ENCODE peak calls at places on chromosomes 6 and 20, in nine cellular contexts. Z is WTC11; C is glutamatergic neuron; B is HS-27A; T is NCI-H2171; D is uterus; U is RWPE1; O is stimulated activated CD8-positive, alpha-beta memory T cell treated with anti-CD3 and anti-CD28 coated beads, Interleukin-7, amount 100 ng/mL, for 4 hours; P is T-cell. I is an unnamed sample.

GRCh38 chr20:22052025-22052527 is 346.6 kb downstream of the PAX1 start:
- DNase-seq in Z (no peak), C (no peak), B (no peak), T (no peak), D (no peak), U (no peak), O (no peak), P (no peak), I (no peak)

GRCh38 chr6:72849346-72849745 is 227.5 kb downstream of the KCNQ5 start:
- DNase-seq in Z (no peak), C (no peak), B (no peak), T (no peak), D (no peak), U (no peak), O (no peak), P (no peak), I (no peak)

GRCh38 chr20:54149765-54150264 is 24.0 kb downstream of the CYP24A1 start:
- DNase-seq in Z (no peak), C (no peak), B (no peak), T (no peak), D (no peak), U (no peak), O (no peak), P (no peak), I (no peak)

GRCh38 chr20:11054266-11055025 is 380.6 kb upstream of the JAG1 start:
- DNase-seq in Z (no peak), C (no peak), B (no peak), T (no peak), D (no peak), U (no peak), O (no peak), P (no peak), I (no peak)

GRCh38 chr20:7161690-7162089 is 394.2 kb downstream of the BMP2 start:
- DNase-seq in Z (peak; percentile 18), C (no peak), B (no peak), T (no peak), D (no peak), U (peak; percentile 17), O (no peak), P (no peak), I (peak; percentile 4)

GRCh38 chr6:2877057-2877882 is 25.8 kb downstream of the SERPINB9 start:
- DNase-seq in Z (no peak), C (no peak), B (no peak), T (no peak), D (peak; percentile 55), U (peak; percentile 69), O (no peak), P (no peak), I (no peak)

GRCh38 chr20:43416591-43417228 is 41.0 kb upstream of the SRSF6 start:
- DNase-seq in Z (no peak), C (no peak), B (no peak), T (no peak), D (no peak), U (no peak), O (no peak), P (no peak), I (no peak)

GRCh38 chr20:59836768-59837167 is 96.7 kb downstream of the SYCP2 start:
- DNase-seq in Z (no peak), C (no peak), B (no peak), T (peak; percentile 63), D (no peak), U (no peak), O (no peak), P (no peak), I (peak; percentile 59)

GRCh38 chr20:46894971-46895905 is 595 bp downstream of the EYA2 start:
- DNase-seq in Z (peak; percentile 32), C (peak; percentile 49), B (no peak), T (peak; percentile 53), D (no peak), U (no peak), O (no peak), P (no peak), I (no peak)

GRCh38 chr20:12173333-12173732 is 255.6 kb downstream of the BTBD3 start:
- DNase-seq in Z (no peak), C (no peak), B (no peak), T (no peak), D (no peak), U (no peak), O (no peak), P (no peak), I (peak; percentile 65)

GRCh38 chr20:944148-944547 is 28.0 kb upstream of the ANGPT4 start:
- DNase-seq in Z (no peak), C (no peak), B (no peak), T (no peak), D (no peak), U (no peak), O (no peak), P (no peak), I (no peak)

GRCh38 chr6:100466410-100467143 is 1.9 kb upstream of the SIM1 start:
- DNase-seq in Z (no peak), C (no peak), B (no peak), T (no peak), D (no peak), U (no peak), O (no peak), P (no peak), I (no peak)

GRCh38 chr6:139939189-139939979 is 564.9 kb upstream of the CITED2 start:
- DNase-seq in Z (no peak), C (no peak), B (no peak), T (no peak), D (no peak), U (no peak), O (no peak), P (no peak), I (peak; percentile 10)

GRCh38 chr20:57888591-57888990 is 178.8 kb upstream of the PMEPA1 start:
- DNase-seq in Z (no peak), C (no peak), B (no peak), T (no peak), D (no peak), U (no peak), O (no peak), P (no peak), I (no peak)

GRCh38 chr6:117547688-117548621 is 54.4 kb downstream of the GOPC start:
- DNase-seq in Z (peak; percentile 79), C (peak; percentile 57), B (no peak), T (peak; percentile 79), D (peak; percentile 27), U (no peak), O (peak; percentile 46), P (peak; percentile 41), I (peak; percentile 33)

GRCh38 chr20:8523684-8524083 is 391.6 kb downstream of the PLCB1 start:
- DNase-seq in Z (peak; percentile 14), C (no peak), B (no peak), T (no peak), D (no peak), U (no peak), O (no peak), P (no peak), I (no peak)

GRCh38 chr20:35954907-35955251 is 577 bp upstream of the SCAND1 start:
- DNase-seq in Z (no peak), C (no peak), B (peak; percentile 27), T (no peak), D (no peak), U (peak; percentile 67), O (no peak), P (no peak), I (peak; percentile 60)

GRCh38 chr20:29497261-29497671 is 1760.2 kb upstream of the DEFB115 start:
- DNase-seq in Z (no peak), C (no peak), B (peak; percentile 0), T (peak; percentile 3), D (no peak), U (no peak), O (peak; percentile 1), P (no peak), I (no peak)

GRCh38 chr6:33112148-33112547 is 36.4 kb downstream of the HLA-DPB1 start:
- DNase-seq in Z (no peak), C (no peak), B (no peak), T (no peak), D (no peak), U (peak; percentile 84), O (no peak), P (no peak), I (no peak)

GRCh38 chr6:170147056-170147787 is 143.7 kb downstream of the DLL1 start:
- DNase-seq in Z (no peak), C (no peak), B (no peak), T (no peak), D (no peak), U (no peak), O (no peak), P (no peak), I (no peak)

GRCh38 chr6:4902363-4902762 is 101.5 kb downstream of the RPP40 start:
- DNase-seq in Z (no peak), C (no peak), B (no peak), T (no peak), D (no peak), U (no peak), O (no peak), P (no peak), I (no peak)

GRCh38 chr20:31915491-31916280 is 36.2 kb downstream of the PDRG1 start:
- DNase-seq in Z (no peak), C (no peak), B (no peak), T (peak; percentile 91), D (no peak), U (no peak), O (no peak), P (no peak), I (no peak)

GRCh38 chr6:144307880-144308279 is 22.7 kb downstream of the UTRN start:
- DNase-seq in Z (no peak), C (no peak), B (no peak), T (no peak), D (no peak), U (no peak), O (no peak), P (no peak), I (no peak)

GRCh38 chr6:29345380-29345779 is 23.3 kb downstream of the OR5V1 start:
- DNase-seq in Z (no peak), C (no peak), B (no peak), T (no peak), D (no peak), U (no peak), O (no peak), P (no peak), I (no peak)

GRCh38 chr6:84546427-84546914 is 217.9 kb downstream of the TBX18 start:
- DNase-seq in Z (no peak), C (peak; percentile 40), B (no peak), T (no peak), D (no peak), U (no peak), O (no peak), P (no peak), I (no peak)

GRCh38 chr6:159929819-159930218 is 39.0 kb downstream of the MAS1 start:
- DNase-seq in Z (no peak), C (no peak), B (no peak), T (peak; percentile 71), D (no peak), U (no peak), O (peak; percentile 14), P (no peak), I (peak; percentile 60)

GRCh38 chr20:57661201-57662027 is 41.2 kb upstream of the ZBP1 start:
- DNase-seq in Z (peak; percentile 5), C (peak; percentile 10), B (no peak), T (no peak), D (peak; percentile 17), U (no peak), O (no peak), P (no peak), I (no peak)

I was measured in DMS79 treated with DMSO at 0.1 percent for 48 hours.